ENCODE peak calls at places on chromosomes 4 and X, in ten cellular contexts. N is T-helper 9 cell; E is SW480; I is NCI-H510A treated with DMSO at 0.1 percent for 48 hours; W is activated T-cell treated with anti-CD3 and anti-CD28 coated beads for 24 hours; Z is AG09309; D is posterior cingulate gyrus; G is stimulated activated CD8-positive, alpha-beta memory T cell treated with anti-CD3 and anti-CD28 coated beads, Interleukin-7, amount 100 ng/mL, for 1 hour; Y is NCI-H1436; X is sciatic nerve. H is an unnamed sample.

GRCh38 chr4:86973668-86974067 is 38.9 kb downstream of the AFF1 start:
- DNase-seq in G (no peak), D (no peak), Z (no peak), N (no peak), I (peak; percentile 40), E (no peak), W (no peak), X (no peak), Y (no peak), H (no peak)

GRCh38 chr4:85244638-85245037 is 230.3 kb upstream of the ARHGAP24 start:
- DNase-seq in E (no peak), Y (no peak), G (no peak), N (no peak), X (no peak), D (no peak), I (no peak), Z (no peak), W (no peak), H (no peak)

GRCh38 chrX:136191171-136191570 is 43.8 kb downstream of the FHL1 start:
- DNase-seq in E (no peak), D (no peak), X (no peak), Y (no peak), N (no peak), Z (no peak), W (no peak), I (no peak), G (no peak), H (no peak)

GRCh38 chr4:15525080-15525479 is 55.4 kb downstream of the CC2D2A start:
- DNase-seq in G (no peak), Y (no peak), D (no peak), E (peak; percentile 52), I (no peak), N (no peak), W (no peak), Z (no peak), X (no peak), H (no peak)

GRCh38 chr4:10117424-10118354 is 1.1 kb upstream of the WDR1 start:
- DNase-seq in Y (no peak), E (no peak), G (no peak), N (peak; percentile 34), W (no peak), Z (no peak), D (no peak), I (no peak), X (peak; percentile 69), H (peak; percentile 22)

GRCh38 chr4:21811576-21811975 is 137.0 kb downstream of the KCNIP4 start:
- DNase-seq in I (no peak), W (no peak), G (no peak), Y (no peak), D (no peak), Z (peak; percentile 54), X (no peak), N (no peak), E (no peak), H (peak; percentile 37)

GRCh38 chr4:188018262-188018661 is 22.7 kb downstream of the ZFP42 start:
- DNase-seq in D (no peak), I (no peak), G (no peak), Z (no peak), X (no peak), N (no peak), Y (no peak), E (no peak), W (no peak), H (no peak)

GRCh38 chr4:15912961-15913630 is 25.4 kb downstream of the FGFBP1 start:
- DNase-seq in W (no peak), E (no peak), I (no peak), X (no peak), D (no peak), Z (no peak), Y (no peak), N (no peak), G (no peak), H (peak; percentile 60)

GRCh38 chr4:176569301-176569700 is 223.4 kb downstream of the VEGFC start:
- DNase-seq in Y (no peak), X (no peak), E (no peak), D (no peak), G (no peak), N (no peak), I (no peak), Z (no peak), W (no peak), H (no peak)

GRCh38 chr4:89894654-89895652 is at the start of gene MMRN1:
- DNase-seq in G (no peak), Z (no peak), D (no peak), W (no peak), E (no peak), I (no peak), N (no peak), X (no peak), Y (no peak), H (no peak)

GRCh38 chrX:134764202-134764785 is 106.0 kb upstream of the PLAC1 start:
- DNase-seq in I (peak; percentile 9), E (peak; percentile 76), W (no peak), X (no peak), G (no peak), D (no peak), N (no peak), Y (peak; percentile 37), Z (no peak), H (peak; percentile 29)

GRCh38 chr4:83704786-83705185 is 168.9 kb downstream of the GPAT3 start:
- DNase-seq in Z (no peak), X (no peak), I (no peak), D (no peak), G (no peak), Y (no peak), W (no peak), E (no peak), N (no peak), H (no peak)

GRCh38 chr4:8050555-8051206 is 107.9 kb downstream of the ABLIM2 start:
- DNase-seq in Y (peak; percentile 66), I (peak; percentile 82), E (peak; percentile 59), W (no peak), D (peak; percentile 60), X (peak; percentile 87), Z (no peak), G (no peak), N (no peak), H (no peak)

GRCh38 chr4:16715482-16715881 is 183.0 kb downstream of the LDB2 start:
- DNase-seq in E (no peak), D (no peak), G (no peak), I (no peak), X (no peak), Y (no peak), W (no peak), Z (no peak), N (no peak), H (no peak)

GRCh38 chr4:38563703-38564490 is 100.1 kb upstream of the KLF3 start:
- DNase-seq in D (peak; percentile 15), E (no peak), X (no peak), W (no peak), Z (no peak), I (peak; percentile 56), G (no peak), N (no peak), Y (peak; percentile 60), H (no peak)

GRCh38 chr4:1496116-1496642 is 89.9 kb upstream of the NKX1-1 start:
- DNase-seq in Y (no peak), I (no peak), W (no peak), Z (no peak), D (no peak), E (no peak), N (no peak), X (peak; percentile 44), G (no peak), H (no peak)

GRCh38 chr4:17781831-17782287 is 438 bp upstream of the FAM184B start:
- DNase-seq in I (no peak), N (no peak), W (no peak), X (no peak), Y (no peak), G (no peak), Z (no peak), D (no peak), E (no peak), H (no peak)

GRCh38 chr4:100284302-100284701 is 94.0 kb upstream of the DDIT4L start:
- DNase-seq in D (no peak), I (no peak), W (no peak), X (no peak), Y (no peak), E (no peak), Z (no peak), N (no peak), G (no peak), H (no peak)

GRCh38 chr4:137226900-137227299 is 305.4 kb downstream of the PCDH18 start:
- DNase-seq in Z (no peak), W (no peak), X (no peak), D (no peak), I (peak; percentile 26), G (no peak), E (no peak), Y (no peak), N (no peak), H (peak; percentile 17)

GRCh38 chr4:89837385-89837995 is 529 bp upstream of the SNCA start:
- DNase-seq in Y (peak; percentile 16), D (peak; percentile 19), I (peak; percentile 80), X (peak; percentile 62), W (no peak), N (no peak), G (no peak), E (no peak), Z (no peak), H (peak; percentile 40)

H was measured in ACHN.